ENCODE peak calls at places on chromosomes 16 and 17, in nine cellular contexts. A, I, S, G, C, F, V, Y and K are unnamed samples.

GRCh38 chr16:84925092-84925772 is 86.1 kb downstream of the ZDHHC7 start:
- DNase-seq in A (peak; percentile 39), I (no peak), S (no peak), G (peak; percentile 61), C (peak; percentile 94), F (no peak), V (peak; percentile 86), Y (peak; percentile 77), K (no peak)

GRCh38 chr16:48261569-48261968 is 14.2 kb upstream of the ABCC11 start:
- DNase-seq in A (no peak), I (no peak), S (no peak), G (no peak), C (no peak), F (no peak), V (no peak), Y (no peak), K (peak; percentile 78)

GRCh38 chr16:50742521-50743150 is 750 bp downstream of the CYLD start:
- DNase-seq in A (no peak), I (peak; percentile 67), S (peak; percentile 30), G (peak; percentile 48), C (peak; percentile 25), F (no peak), V (peak; percentile 69), Y (peak; percentile 66), K (no peak)

GRCh38 chr16:74874912-74875311 is 100.3 kb upstream of the FA2H start:
- DNase-seq in A (no peak), I (no peak), S (peak; percentile 56), G (no peak), C (no peak), F (no peak), V (no peak), Y (no peak), K (no peak)

GRCh38 chr16:30472328-30472942 is at the start of gene ITGAL:
- DNase-seq in A (no peak), I (no peak), S (no peak), G (no peak), C (no peak), F (peak; percentile 27), V (peak; percentile 75), Y (peak; percentile 25), K (no peak)

GRCh38 chr16:19601083-19601976 is 45.8 kb downstream of the VPS35L start:
- DNase-seq in A (no peak), I (peak; percentile 22), S (no peak), G (no peak), C (no peak), F (no peak), V (no peak), Y (no peak), K (no peak)

GRCh38 chr17:77857613-77858012 is 100.9 kb upstream of the TNRC6C start:
- DNase-seq in A (no peak), I (no peak), S (peak; percentile 13), G (no peak), C (no peak), F (no peak), V (no peak), Y (no peak), K (no peak)

GRCh38 chr17:69448431-69449102 is 34.1 kb downstream of the MAP2K6 start:
- DNase-seq in A (no peak), I (no peak), S (no peak), G (peak; percentile 29), C (peak; percentile 78), F (no peak), V (no peak), Y (peak; percentile 11), K (no peak)

GRCh38 chr16:88854306-88855111 is 2.2 kb downstream of the GALNS start:
- DNase-seq in A (no peak), I (no peak), S (no peak), G (no peak), C (no peak), F (no peak), V (no peak), Y (no peak), K (no peak)

GRCh38 chr16:27230562-27230991 is 27.3 kb downstream of the KDM8 start:
- DNase-seq in A (no peak), I (no peak), S (no peak), G (no peak), C (peak; percentile 10), F (no peak), V (peak; percentile 74), Y (no peak), K (no peak)

GRCh38 chr17:31525801-31526549 is 134.5 kb downstream of the RAB11FIP4 start:
- DNase-seq in A (no peak), I (no peak), S (no peak), G (peak; percentile 39), C (peak; percentile 48), F (no peak), V (no peak), Y (no peak), K (no peak)

DNA sequence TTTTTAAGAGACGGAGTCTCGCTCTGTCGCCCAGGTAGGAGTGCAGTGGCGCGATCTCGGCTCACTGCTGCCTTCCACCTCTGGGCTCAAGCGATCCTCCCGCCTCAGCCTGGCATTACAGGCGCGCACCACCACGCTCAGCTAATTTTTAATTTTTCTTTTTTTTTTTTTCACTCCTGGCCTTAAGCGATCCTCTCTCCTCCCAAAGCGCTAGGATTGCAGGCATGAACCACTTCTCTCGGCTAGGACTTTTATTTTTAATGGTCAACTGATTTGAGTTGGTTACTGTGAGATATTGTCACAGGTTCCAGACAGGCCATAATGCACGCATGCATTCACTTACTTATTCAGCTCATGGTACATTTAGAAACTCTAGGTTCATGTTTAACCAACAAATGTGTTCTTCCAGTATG is 888 bp downstream of the PIGW start:
- DNase-seq in A (no peak), I (no peak), S (no peak), G (no peak), C (no peak), F (no peak), V (no peak), Y (no peak), K (no peak)
- TF ChIP-seq CTCF in A (no peak), I (no peak), S (no peak), G (no peak), C (no peak), F (no peak), V (no peak), Y (peak; percentile 43), K (no peak)

DNA sequence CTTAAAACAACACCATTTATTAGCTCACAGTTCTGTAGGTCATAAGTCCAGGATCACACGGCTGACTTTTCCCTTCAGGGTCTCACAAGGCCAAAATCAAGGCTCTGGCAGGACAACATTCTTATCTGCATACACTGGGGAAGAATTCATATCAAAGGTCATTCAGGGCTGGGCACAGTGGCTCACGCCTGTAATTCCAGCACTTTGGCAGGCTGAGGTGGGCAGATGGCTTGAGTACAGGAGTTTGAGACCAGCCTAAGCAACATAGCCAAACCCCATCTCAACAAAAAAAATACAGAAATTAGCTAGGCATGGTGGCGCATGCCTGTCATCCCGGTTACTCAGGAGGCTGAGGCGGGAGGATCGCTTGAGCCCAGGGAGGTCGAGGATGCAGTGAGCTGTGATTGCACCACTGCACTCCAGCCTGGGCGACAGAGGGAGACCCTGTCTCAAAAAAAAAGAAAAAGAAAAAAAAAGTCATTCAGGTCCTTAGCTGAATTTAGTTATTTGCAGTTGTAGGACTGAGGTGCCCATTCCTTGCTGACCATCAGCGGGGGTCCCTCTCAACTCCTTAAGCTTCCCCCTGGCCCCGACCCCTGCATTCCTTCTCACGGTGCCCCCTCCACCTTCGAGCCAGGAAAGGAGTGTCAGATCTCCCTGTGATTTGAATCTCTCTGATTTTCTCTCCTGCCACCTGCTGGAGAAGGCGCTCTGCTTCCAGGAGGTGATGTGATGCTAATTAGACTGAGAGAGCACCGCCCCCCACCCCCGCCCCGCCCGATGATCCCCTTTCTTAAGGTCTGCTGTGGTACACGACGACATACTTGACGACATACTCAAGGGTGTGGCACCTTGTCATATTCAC is 91.8 kb upstream of the CLEC18A start:
- DNase-seq in A (no peak), I (no peak), S (peak; percentile 19), G (peak; percentile 36), C (peak; percentile 77), F (no peak), V (no peak), Y (peak; percentile 57), K (no peak)
- TF ChIP-seq CTCF in A (peak; percentile 68), I (peak; percentile 10), S (peak; percentile 28), G (peak; percentile 39), C (no peak), F (peak; percentile 44), V (peak; percentile 25), Y (peak; percentile 40), K (peak; percentile 37)

GRCh38 chr17:2023692-2024571 is 1.2 kb downstream of the RTN4RL1 start:
- DNase-seq in A (no peak), I (no peak), S (peak; percentile 37), G (peak; percentile 77), C (peak; percentile 86), F (no peak), V (no peak), Y (peak; percentile 83), K (no peak)
- TF ChIP-seq CTCF in A (no peak), I (no peak), S (no peak), G (no peak), C (no peak), F (no peak), V (no peak), Y (no peak), K (peak; percentile 11)

GRCh38 chr17:81994593-81995462 is 17.4 kb downstream of the ASPSCR1 start:
- DNase-seq in A (no peak), I (no peak), S (no peak), G (peak; percentile 8), C (peak; percentile 10), F (no peak), V (peak; percentile 58), Y (no peak), K (no peak)

GRCh38 chr17:81996232-81996756 is 18.9 kb downstream of the ASPSCR1 start:
- DNase-seq in A (no peak), I (no peak), S (no peak), G (no peak), C (peak; percentile 8), F (no peak), V (peak; percentile 60), Y (no peak), K (no peak)

GRCh38 chr17:81993726-81994592 is 16.5 kb downstream of the ASPSCR1 start:
- DNase-seq in A (no peak), I (no peak), S (no peak), G (peak; percentile 18), C (peak; percentile 11), F (no peak), V (peak; percentile 51), Y (no peak), K (no peak)

GRCh38 chr17:81996757-81997441 is 19.5 kb downstream of the ASPSCR1 start:
- DNase-seq in A (no peak), I (no peak), S (no peak), G (no peak), C (peak; percentile 9), F (no peak), V (peak; percentile 61), Y (no peak), K (no peak)

DNA sequence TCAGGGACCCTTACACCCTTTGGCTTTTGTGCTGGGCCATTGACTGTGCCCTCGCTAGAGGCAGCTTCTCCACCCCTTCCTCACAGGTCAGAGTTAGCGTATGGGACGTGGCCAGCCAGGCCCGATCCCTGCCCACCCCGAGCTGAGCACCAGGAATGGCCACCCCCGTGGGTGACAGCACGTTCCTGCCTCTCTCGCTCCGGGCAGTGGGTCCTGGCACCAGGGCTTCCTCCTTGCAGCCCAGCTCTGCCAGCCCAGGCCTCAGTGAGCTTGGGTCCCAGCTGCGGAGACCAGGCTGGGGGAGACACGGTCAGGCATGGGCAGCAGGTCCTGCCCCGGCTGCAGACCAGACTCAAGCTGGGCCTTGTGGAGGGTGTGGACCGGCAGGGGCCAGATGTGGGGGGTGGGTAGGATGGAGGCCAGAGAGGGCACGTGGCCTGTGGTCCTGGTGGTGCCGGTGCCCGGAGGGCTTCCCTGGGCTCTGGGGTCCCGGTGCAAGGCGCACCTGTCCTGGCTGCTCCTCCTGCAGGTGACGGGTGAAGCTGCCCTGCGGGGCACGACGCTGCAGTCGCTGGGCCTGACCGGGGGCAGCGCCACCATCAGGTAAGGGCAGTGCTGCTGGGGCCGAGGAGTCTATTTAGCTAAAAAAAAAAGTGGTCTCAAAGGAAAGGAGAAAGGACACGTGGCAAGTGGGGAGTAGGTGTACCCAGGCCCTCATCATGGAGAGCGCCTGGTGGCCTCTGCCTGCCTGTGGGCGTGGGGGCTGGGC is 18.2 kb downstream of the ASPSCR1 start:
- DNase-seq in A (no peak), I (no peak), S (no peak), G (no peak), C (peak; percentile 58), F (no peak), V (peak; percentile 58), Y (no peak), K (no peak)
- TF ChIP-seq CTCF in A (no peak), I (no peak), S (no peak), G (no peak), C (peak; percentile 17), F (no peak), V (no peak), Y (no peak), K (no peak)